ENCODE peak calls at places on chromosomes 7 and 10, in four cellular contexts. A is Panc1, W is HCT116, H is GM12878. T is an unnamed sample.

GRCh38 chr10:78688945-78689935 is 379.5 kb upstream of the ZMIZ1 start:
- DNase-seq in W (no peak), A (no peak), H (no peak), T (no peak)

GRCh38 chr7:42162560-42163325 is 74.3 kb downstream of the GLI3 start:
- DNase-seq in W (no peak), A (no peak), H (no peak), T (no peak)

GRCh38 chr10:69087600-69088470 is at the start of gene SRGN:
- DNase-seq in H (peak; percentile 97), A (no peak), W (no peak), T (peak; percentile 90)

GRCh38 chr10:1952126-1953095 is 215.1 kb upstream of the ADARB2 start:
- DNase-seq in W (no peak), A (no peak), H (no peak), T (no peak)

GRCh38 chr7:67392596-67393438 is 396.2 kb downstream of the TYW1 start:
- DNase-seq in H (no peak), W (no peak), A (no peak), T (no peak)

GRCh38 chr10:15209827-15210509 is 41.5 kb upstream of the NMT2 start:
- DNase-seq in W (peak; percentile 64), H (peak; percentile 9), A (peak; percentile 48), T (peak; percentile 45)

GRCh38 chr10:128310966-128311658 is 184.9 kb upstream of the MKI67 start:
- DNase-seq in H (no peak), W (no peak), A (no peak), T (no peak)

GRCh38 chr10:100265821-100266485 is 1.5 kb downstream of the CWF19L1 start:
- DNase-seq in A (no peak), H (no peak), W (no peak), T (peak; percentile 42)

GRCh38 chr7:115600196-115600595 is 430.4 kb downstream of the TFEC start:
- DNase-seq in W (no peak), H (no peak), A (no peak), T (no peak)

GRCh38 chr10:44965651-44966097 is 6.1 kb downstream of the RASSF4 start:
- DNase-seq in A (no peak), H (no peak), W (no peak), T (no peak)

GRCh38 chr10:5509236-5509635 is 9.9 kb upstream of the CALML5 start:
- DNase-seq in A (no peak), H (no peak), W (no peak), T (no peak)

GRCh38 chr10:116101616-116102015 is 171.4 kb downstream of the GFRA1 start:
- DNase-seq in H (no peak), A (no peak), W (no peak), T (no peak)

GRCh38 chr7:105297309-105297708 is 91.4 kb downstream of the SRPK2 start:
- DNase-seq in W (no peak), H (no peak), A (no peak), T (no peak)

DNA sequence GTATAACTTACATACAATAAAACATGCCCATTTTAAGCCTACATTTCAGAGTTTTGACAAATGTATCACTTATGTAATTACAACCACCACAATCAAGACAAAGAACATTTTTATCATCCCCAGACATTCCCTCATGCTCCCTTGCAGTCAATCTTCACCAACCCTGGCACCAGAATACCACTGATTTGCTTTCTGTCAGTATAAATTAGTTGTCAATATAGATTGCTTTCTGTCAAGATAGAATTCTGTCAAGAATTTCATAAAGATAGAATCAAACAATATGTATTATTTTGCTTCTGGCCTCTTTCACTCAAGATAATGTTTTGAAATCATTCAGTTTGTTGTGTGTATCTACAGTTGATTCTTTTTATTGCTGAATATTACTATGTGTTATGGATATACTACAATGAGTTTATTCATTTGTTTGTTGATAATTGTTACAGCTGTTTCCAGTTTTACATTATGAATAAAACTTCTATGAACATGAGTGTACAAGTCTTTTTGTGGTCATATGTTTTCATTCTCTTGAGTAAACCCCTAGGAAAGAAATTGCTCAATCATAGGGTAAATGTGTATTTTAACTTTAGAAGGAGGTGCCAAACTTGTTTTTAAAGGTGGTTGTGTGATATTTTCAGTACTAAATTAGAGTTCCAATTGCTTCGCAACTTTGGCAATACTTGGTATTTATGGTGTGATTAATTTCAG is 56.9 kb downstream of the IFIT5 start:
- DNase-seq in H (no peak), W (no peak), A (no peak), T (peak; percentile 10)
- TF ChIP-seq REST in H (no peak), W (no peak), A (no peak), T (no peak)

DNA sequence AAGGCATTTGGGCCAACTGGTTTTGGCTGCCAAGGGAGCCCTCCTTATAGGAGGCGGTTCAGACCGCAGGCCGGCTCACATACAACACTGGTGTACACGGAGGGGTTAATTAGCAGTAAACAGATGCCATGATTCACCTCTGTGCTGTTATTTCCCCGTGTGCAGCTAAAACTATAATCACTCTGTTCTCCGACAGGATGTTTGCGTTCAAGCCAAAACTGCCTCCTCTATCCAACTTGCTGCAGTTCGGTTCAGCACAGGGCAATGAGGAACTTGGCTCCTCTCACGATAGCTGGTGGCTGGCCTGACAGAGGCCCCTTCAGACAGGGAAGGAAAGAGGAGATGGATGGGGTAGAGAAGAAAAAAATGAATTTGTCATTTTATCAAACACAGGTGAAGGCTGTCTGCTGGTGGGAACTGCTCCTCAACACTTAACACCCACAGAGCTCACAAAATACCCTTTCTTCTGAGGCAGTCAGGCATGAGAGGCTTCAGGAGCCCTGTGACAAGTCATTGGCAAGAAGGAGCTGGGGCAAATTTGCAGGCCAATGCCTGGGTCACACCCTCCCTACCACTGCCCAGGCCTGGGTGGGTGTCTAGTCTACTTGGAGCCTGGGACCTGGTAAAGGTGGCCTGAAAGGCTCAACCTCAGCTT is 24.0 kb downstream of the KCNMA1 start:
- DNase-seq in H (no peak), A (no peak), W (no peak), T (no peak)
- TF ChIP-seq REST in H (no peak), A (no peak), W (no peak), T (no peak)

DNA sequence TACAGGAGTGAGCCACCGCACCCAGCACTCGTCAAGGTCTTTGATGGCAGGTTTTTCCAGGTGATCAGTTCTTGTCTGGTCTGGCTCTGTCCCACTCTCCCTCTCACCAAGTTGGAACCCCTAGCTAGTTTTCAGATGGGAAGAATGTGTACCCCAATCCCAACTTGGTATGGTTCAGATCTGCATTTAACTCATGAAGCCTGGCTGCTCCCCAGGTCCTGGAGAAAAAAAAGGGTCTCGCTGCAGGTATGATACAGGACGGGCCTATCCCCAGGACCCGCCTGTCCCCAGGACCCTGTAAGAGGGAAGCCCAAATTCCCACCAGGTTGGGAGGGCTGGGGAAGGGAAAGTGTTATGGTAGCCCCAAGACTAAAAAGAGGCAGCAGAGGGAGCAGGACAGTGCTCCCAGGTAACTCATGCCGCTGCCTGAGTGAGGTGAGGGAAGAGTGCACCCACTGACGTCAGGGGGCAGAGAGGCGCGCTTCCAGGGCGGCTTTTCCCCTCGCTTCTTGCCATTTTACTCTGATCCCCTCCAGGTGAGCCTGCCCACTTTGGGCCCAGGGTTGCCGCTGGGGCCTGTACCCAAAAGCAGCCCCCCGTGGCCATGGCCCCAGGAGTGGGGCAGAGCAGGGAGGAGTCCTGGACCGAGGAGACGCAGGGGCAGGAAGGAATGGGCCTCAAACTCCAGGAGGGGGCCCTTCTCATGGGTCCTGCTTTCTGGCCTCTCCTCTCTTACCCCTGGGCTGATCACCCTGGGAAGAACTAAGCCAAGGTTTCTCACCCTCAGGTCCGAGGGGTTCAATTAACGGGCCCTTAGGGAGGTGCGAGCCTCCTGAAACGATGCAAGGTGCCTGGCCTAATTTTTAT is 36.4 kb upstream of the SRRM3 start:
- DNase-seq in A (no peak), W (no peak), H (no peak), T (no peak)
- TF ChIP-seq REST in A (no peak), W (no peak), H (no peak), T (no peak)

GRCh38 chr7:4164556-4164955 is 517.5 kb upstream of the FOXK1 start:
- DNase-seq in A (no peak), H (no peak), W (no peak), T (no peak)
- TF ChIP-seq REST in A (no peak), H (no peak), W (no peak), T (no peak)

GRCh38 chr7:23013715-23014649 is at the start of gene HYCC1:
- DNase-seq in A (peak; percentile 98), H (peak; percentile 98), W (peak; percentile 98), T (peak; percentile 99)
- TF ChIP-seq REST in A (no peak), H (no peak), W (no peak), T (peak; percentile 68)

T was measured in HL-60.